ENCODE peak calls at places on chromosomes 6 and 20, in six cellular contexts. One of them, this sample, is unnamed.

GRCh38 chr20:47392015-47392720 is 35.7 kb upstream of the ZMYND8 start:
- DNase-seq in astrocyte of the cerebellum: no peak
- DNase-seq in HCT116: peak
- DNase-seq in right lobe of liver: no peak
- DNase-seq in ascending aorta: no peak
- DNase-seq in astrocyte of the spinal cord: peak
- DNase-seq in this sample: peak

GRCh38 chr6:22236626-22237414 is 60.0 kb downstream of the PRL start:
- DNase-seq in right lobe of liver: no peak
- DNase-seq in ascending aorta: no peak
- DNase-seq in HCT116: no peak
- DNase-seq in astrocyte of the cerebellum: peak
- DNase-seq in astrocyte of the spinal cord: peak
- DNase-seq in this sample: peak

GRCh38 chr6:151044465-151045441 is 179.3 kb downstream of the MTHFD1L start:
- DNase-seq in astrocyte of the spinal cord: peak
- DNase-seq in astrocyte of the cerebellum: peak
- DNase-seq in HCT116: peak
- DNase-seq in right lobe of liver: peak
- DNase-seq in ascending aorta: peak
- DNase-seq in this sample: peak

GRCh38 chr20:46308258-46309157 is at the start of gene CDH22:
- DNase-seq in astrocyte of the spinal cord: no peak
- DNase-seq in astrocyte of the cerebellum: no peak
- DNase-seq in right lobe of liver: no peak
- DNase-seq in ascending aorta: no peak
- DNase-seq in HCT116: peak
- DNase-seq in this sample: peak

GRCh38 chr6:89410231-89411018 is 1.6 kb downstream of the RRAGD start:
- DNase-seq in HCT116: no peak
- DNase-seq in right lobe of liver: no peak
- DNase-seq in astrocyte of the spinal cord: peak
- DNase-seq in ascending aorta: no peak
- DNase-seq in astrocyte of the cerebellum: no peak
- DNase-seq in this sample: no peak

GRCh38 chr20:13442990-13443389 is 195.7 kb downstream of the TASP1 start:
- DNase-seq in ascending aorta: no peak
- DNase-seq in right lobe of liver: no peak
- DNase-seq in HCT116: no peak
- DNase-seq in astrocyte of the cerebellum: no peak
- DNase-seq in astrocyte of the spinal cord: no peak
- DNase-seq in this sample: no peak

GRCh38 chr6:71496018-71496800 is 207.6 kb downstream of the OGFRL1 start:
- DNase-seq in right lobe of liver: no peak
- DNase-seq in ascending aorta: no peak
- DNase-seq in astrocyte of the spinal cord: peak
- DNase-seq in HCT116: no peak
- DNase-seq in astrocyte of the cerebellum: no peak
- DNase-seq in this sample: peak

GRCh38 chr6:153503810-153504209 is 372.7 kb upstream of the RGS17 start:
- DNase-seq in astrocyte of the spinal cord: no peak
- DNase-seq in HCT116: peak
- DNase-seq in right lobe of liver: no peak
- DNase-seq in astrocyte of the cerebellum: no peak
- DNase-seq in ascending aorta: no peak
- DNase-seq in this sample: no peak

GRCh38 chr6:141989706-141989959 is 143.1 kb upstream of the GJE1 start:
- DNase-seq in astrocyte of the cerebellum: no peak
- DNase-seq in ascending aorta: no peak
- DNase-seq in right lobe of liver: no peak
- DNase-seq in astrocyte of the spinal cord: no peak
- DNase-seq in HCT116: no peak
- DNase-seq in this sample: no peak

GRCh38 chr20:22495172-22495571 is 89.2 kb downstream of the FOXA2 start:
- DNase-seq in astrocyte of the cerebellum: no peak
- DNase-seq in astrocyte of the spinal cord: no peak
- DNase-seq in HCT116: no peak
- DNase-seq in right lobe of liver: no peak
- DNase-seq in ascending aorta: no peak
- DNase-seq in this sample: no peak

GRCh38 chr20:38143646-38144554 is 21.2 kb downstream of the TGM2 start:
- DNase-seq in astrocyte of the cerebellum: no peak
- DNase-seq in HCT116: no peak
- DNase-seq in right lobe of liver: peak
- DNase-seq in astrocyte of the spinal cord: peak
- DNase-seq in ascending aorta: peak
- DNase-seq in this sample: peak

GRCh38 chr6:52946301-52946700 is 36.8 kb upstream of the GSTA3 start:
- DNase-seq in right lobe of liver: no peak
- DNase-seq in astrocyte of the cerebellum: no peak
- DNase-seq in astrocyte of the spinal cord: no peak
- DNase-seq in ascending aorta: no peak
- DNase-seq in HCT116: no peak
- DNase-seq in this sample: no peak

GRCh38 chr20:60037120-60037499 is 78.9 kb downstream of the CDH26 start:
- DNase-seq in astrocyte of the spinal cord: peak
- DNase-seq in HCT116: no peak
- DNase-seq in astrocyte of the cerebellum: no peak
- DNase-seq in right lobe of liver: no peak
- DNase-seq in ascending aorta: no peak
- DNase-seq in this sample: no peak

GRCh38 chr6:72622094-72622540 is 253 bp downstream of the KCNQ5 start:
- DNase-seq in astrocyte of the spinal cord: peak
- DNase-seq in ascending aorta: no peak
- DNase-seq in HCT116: no peak
- DNase-seq in astrocyte of the cerebellum: no peak
- DNase-seq in right lobe of liver: no peak
- DNase-seq in this sample: peak

GRCh38 chr20:53828673-53829085 is 235.0 kb upstream of the ZNF217 start:
- DNase-seq in astrocyte of the cerebellum: peak
- DNase-seq in astrocyte of the spinal cord: peak
- DNase-seq in right lobe of liver: no peak
- DNase-seq in HCT116: peak
- DNase-seq in ascending aorta: no peak
- DNase-seq in this sample: peak

GRCh38 chr6:33672808-33673207 is 38.7 kb downstream of the UQCC2 start:
- DNase-seq in astrocyte of the spinal cord: peak
- DNase-seq in astrocyte of the cerebellum: peak
- DNase-seq in ascending aorta: peak
- DNase-seq in HCT116: no peak
- DNase-seq in right lobe of liver: peak
- DNase-seq in this sample: peak

GRCh38 chr20:56788041-56788670 is 159.1 kb downstream of the TFAP2C start:
- DNase-seq in HCT116: peak
- DNase-seq in astrocyte of the spinal cord: peak
- DNase-seq in astrocyte of the cerebellum: peak
- DNase-seq in ascending aorta: no peak
- DNase-seq in right lobe of liver: no peak
- DNase-seq in this sample: peak

GRCh38 chr6:143164565-143165105 is 103.9 kb downstream of the AIG1 start:
- DNase-seq in astrocyte of the spinal cord: no peak
- DNase-seq in ascending aorta: no peak
- DNase-seq in right lobe of liver: no peak
- DNase-seq in astrocyte of the cerebellum: no peak
- DNase-seq in HCT116: no peak
- DNase-seq in this sample: no peak

GRCh38 chr6:35905841-35906498 is 14.9 kb downstream of the SRPK1 start:
- DNase-seq in HCT116: no peak
- DNase-seq in right lobe of liver: no peak
- DNase-seq in astrocyte of the spinal cord: no peak
- DNase-seq in ascending aorta: no peak
- DNase-seq in astrocyte of the cerebellum: no peak
- DNase-seq in this sample: no peak

GRCh38 chr6:36079596-36079995 is 50.7 kb upstream of the MAPK13 start:
- DNase-seq in astrocyte of the cerebellum: no peak
- DNase-seq in right lobe of liver: no peak
- DNase-seq in astrocyte of the spinal cord: no peak
- DNase-seq in ascending aorta: no peak
- DNase-seq in HCT116: no peak
- DNase-seq in this sample: no peak

GRCh38 chr6:55925292-55925691 is 49.9 kb upstream of the BMP5 start:
- DNase-seq in ascending aorta: no peak
- DNase-seq in astrocyte of the cerebellum: peak
- DNase-seq in HCT116: peak
- DNase-seq in astrocyte of the spinal cord: peak
- DNase-seq in right lobe of liver: no peak
- DNase-seq in this sample: peak

GRCh38 chr6:42038811-42039408 is 11.4 kb upstream of the TAF8 start:
- DNase-seq in astrocyte of the spinal cord: peak
- DNase-seq in HCT116: no peak
- DNase-seq in astrocyte of the cerebellum: no peak
- DNase-seq in right lobe of liver: no peak
- DNase-seq in ascending aorta: no peak
- DNase-seq in this sample: no peak

GRCh38 chr6:27650620-27651370 is 177.9 kb upstream of the ZNF184 start:
- DNase-seq in ascending aorta: no peak
- DNase-seq in HCT116: peak
- DNase-seq in right lobe of liver: no peak
- DNase-seq in astrocyte of the cerebellum: no peak
- DNase-seq in astrocyte of the spinal cord: peak
- DNase-seq in this sample: peak

GRCh38 chr6:5422321-5422915 is 161.1 kb downstream of the FARS2 start:
- DNase-seq in astrocyte of the cerebellum: peak
- DNase-seq in astrocyte of the spinal cord: peak
- DNase-seq in ascending aorta: no peak
- DNase-seq in right lobe of liver: no peak
- DNase-seq in HCT116: peak
- DNase-seq in this sample: peak

GRCh38 chr20:32285082-32285620 is 7.7 kb downstream of the KIF3B start:
- DNase-seq in astrocyte of the spinal cord: no peak
- DNase-seq in right lobe of liver: no peak
- DNase-seq in astrocyte of the cerebellum: no peak
- DNase-seq in HCT116: no peak
- DNase-seq in ascending aorta: no peak
- DNase-seq in this sample: no peak
- H3K4me3 ChIP-seq in astrocyte of the spinal cord: no peak
- H3K4me3 ChIP-seq in right lobe of liver: no peak
- H3K4me3 ChIP-seq in astrocyte of the cerebellum: no peak
- H3K4me3 ChIP-seq in HCT116: no peak
- H3K4me3 ChIP-seq in ascending aorta: no peak
- H3K4me3 ChIP-seq in this sample: no peak

GRCh38 chr20:61797971-61798411 is 267.7 kb downstream of the TAF4 start:
- DNase-seq in ascending aorta: no peak
- DNase-seq in right lobe of liver: peak
- DNase-seq in astrocyte of the cerebellum: no peak
- DNase-seq in HCT116: no peak
- DNase-seq in astrocyte of the spinal cord: no peak
- DNase-seq in this sample: no peak

GRCh38 chr20:61795669-61796630 is 269.7 kb downstream of the TAF4 start:
- DNase-seq in right lobe of liver: no peak
- DNase-seq in HCT116: no peak
- DNase-seq in astrocyte of the spinal cord: no peak
- DNase-seq in ascending aorta: no peak
- DNase-seq in astrocyte of the cerebellum: no peak
- DNase-seq in this sample: no peak

GRCh38 chr20:61796738-61797137 is 268.9 kb downstream of the TAF4 start:
- DNase-seq in ascending aorta: no peak
- DNase-seq in astrocyte of the spinal cord: no peak
- DNase-seq in HCT116: no peak
- DNase-seq in right lobe of liver: no peak
- DNase-seq in astrocyte of the cerebellum: no peak
- DNase-seq in this sample: no peak

GRCh38 chr20:61798632-61799031 is 267.0 kb downstream of the TAF4 start:
- DNase-seq in right lobe of liver: peak
- DNase-seq in ascending aorta: no peak
- DNase-seq in astrocyte of the spinal cord: no peak
- DNase-seq in astrocyte of the cerebellum: no peak
- DNase-seq in HCT116: no peak
- DNase-seq in this sample: no peak

GRCh38 chr20:61797200-61797599 is 268.5 kb downstream of the TAF4 start:
- DNase-seq in right lobe of liver: no peak
- DNase-seq in astrocyte of the cerebellum: peak
- DNase-seq in ascending aorta: no peak
- DNase-seq in astrocyte of the spinal cord: peak
- DNase-seq in HCT116: no peak
- DNase-seq in this sample: no peak
- TF ChIP-seq CTCF in right lobe of liver: no peak
- TF ChIP-seq CTCF in astrocyte of the cerebellum: no peak
- TF ChIP-seq CTCF in ascending aorta: no peak
- TF ChIP-seq CTCF in astrocyte of the spinal cord: no peak
- TF ChIP-seq CTCF in HCT116: no peak
- TF ChIP-seq CTCF in this sample: no peak

DNA sequence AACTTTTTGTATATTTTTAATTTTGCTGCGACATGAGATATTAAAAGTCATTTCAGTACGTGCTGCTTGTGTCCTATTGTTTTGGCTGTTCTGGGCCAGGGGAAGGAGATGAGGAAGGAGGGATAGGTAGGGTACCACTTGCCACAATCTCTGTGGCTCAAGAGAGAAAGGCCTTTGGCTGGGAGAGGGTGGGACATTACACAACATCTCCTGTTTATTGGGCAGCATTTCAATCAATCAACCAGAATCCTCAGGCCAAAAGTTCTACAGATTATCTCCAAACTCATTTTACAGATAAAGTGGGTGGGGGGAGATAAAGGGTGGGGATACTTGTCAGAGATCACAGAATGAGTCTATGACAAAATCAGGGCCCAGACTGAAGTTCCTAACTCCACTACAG is 6.9 kb upstream of the CCM2L start:
- DNase-seq in HCT116: no peak
- DNase-seq in ascending aorta: no peak
- DNase-seq in astrocyte of the cerebellum: no peak
- DNase-seq in astrocyte of the spinal cord: no peak
- DNase-seq in right lobe of liver: no peak
- DNase-seq in this sample: no peak
- H3K4me3 ChIP-seq in HCT116: no peak
- H3K4me3 ChIP-seq in ascending aorta: no peak
- H3K4me3 ChIP-seq in astrocyte of the cerebellum: no peak
- H3K4me3 ChIP-seq in astrocyte of the spinal cord: no peak
- H3K4me3 ChIP-seq in right lobe of liver: no peak
- H3K4me3 ChIP-seq in this sample: no peak

DNA sequence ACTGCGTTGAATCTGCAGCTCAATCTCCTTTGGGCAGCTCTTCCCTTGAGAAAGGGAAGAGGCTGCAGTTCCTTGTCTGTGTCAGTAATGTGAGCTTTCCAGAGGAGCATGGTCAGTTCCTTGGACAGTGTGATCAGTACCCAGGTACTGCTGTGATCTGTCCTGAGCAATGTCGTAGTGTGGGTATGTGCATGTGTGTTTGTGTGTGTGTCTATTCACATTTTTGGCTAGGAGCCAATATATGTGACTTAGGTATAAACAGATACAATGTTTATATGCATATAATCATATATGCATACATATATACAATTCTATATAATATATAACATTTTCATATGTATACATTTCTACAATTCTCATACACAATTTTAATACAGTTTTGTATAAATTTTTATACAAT is 85.4 kb upstream of the OLIG3 start:
- DNase-seq in astrocyte of the spinal cord: no peak
- DNase-seq in astrocyte of the cerebellum: no peak
- DNase-seq in ascending aorta: no peak
- DNase-seq in HCT116: no peak
- DNase-seq in right lobe of liver: no peak
- DNase-seq in this sample: no peak
- TF ChIP-seq CTCF in astrocyte of the spinal cord: no peak
- TF ChIP-seq CTCF in astrocyte of the cerebellum: no peak
- TF ChIP-seq CTCF in ascending aorta: no peak
- TF ChIP-seq CTCF in HCT116: no peak
- TF ChIP-seq CTCF in right lobe of liver: no peak
- TF ChIP-seq CTCF in this sample: no peak